ENCODE peak calls at places on chromosomes 7 and 10, in four cellular contexts. E is NCI-H2029, Z is Ammon's horn, U is T-helper 9 cell. X is an unnamed sample.

GRCh38 chr7:28570970-28571288 is 158.6 kb downstream of the CREB5 start:
- DNase-seq in E (no peak), Z (no peak), U (no peak), X (no peak)

GRCh38 chr7:143047327-143047726 is 4.8 kb upstream of the OR6V1 start:
- DNase-seq in E (no peak), Z (peak; percentile 14), U (no peak), X (no peak)

GRCh38 chr10:5346881-5347280 is 17.9 kb upstream of the UCN3 start:
- DNase-seq in E (no peak), Z (no peak), U (no peak), X (no peak)

GRCh38 chr10:80535671-80536360 is 1.9 kb upstream of the SH2D4B start:
- DNase-seq in E (peak; percentile 55), Z (no peak), U (peak; percentile 66), X (peak; percentile 90)

GRCh38 chr7:130270947-130271790 is 4.5 kb downstream of the CPA2 start:
- DNase-seq in E (no peak), Z (no peak), U (no peak), X (no peak)

GRCh38 chr10:108653466-108653865 is 1269.8 kb downstream of the XPNPEP1 start:
- DNase-seq in E (no peak), Z (no peak), U (no peak), X (no peak)

GRCh38 chr10:4243651-4244050 is 458.6 kb upstream of the KLF6 start:
- DNase-seq in E (no peak), Z (no peak), U (no peak), X (no peak)

GRCh38 chr10:109411897-109412296 is 511.4 kb downstream of the XPNPEP1 start:
- DNase-seq in E (no peak), Z (no peak), U (no peak), X (no peak)

GRCh38 chr10:58806323-58806722 is 293.7 kb downstream of the BICC1 start:
- DNase-seq in E (no peak), Z (no peak), U (no peak), X (no peak)

GRCh38 chr7:36072620-36073019 is 80.4 kb upstream of the EEPD1 start:
- DNase-seq in E (no peak), Z (no peak), U (no peak), X (no peak)

GRCh38 chr10:62380002-62380401 is 5.8 kb downstream of the ZNF365 start:
- DNase-seq in E (no peak), Z (no peak), U (no peak), X (no peak)

GRCh38 chr7:46383605-46384004 is 462.5 kb upstream of the IGFBP3 start:
- DNase-seq in E (no peak), Z (no peak), U (no peak), X (no peak)

GRCh38 chr7:131556055-131556911 is at the start of gene PODXL:
- DNase-seq in E (peak; percentile 50), Z (peak; percentile 76), U (peak; percentile 42), X (peak; percentile 92)

GRCh38 chr10:57694956-57695605 is 572.6 kb downstream of the IPMK start:
- DNase-seq in E (no peak), Z (no peak), U (no peak), X (no peak)

GRCh38 chr7:75614390-75614789 is 122.3 kb downstream of the SPDYE5 start:
- DNase-seq in E (no peak), Z (no peak), U (no peak), X (no peak)

GRCh38 chr10:69352569-69353264 is 64.0 kb downstream of the TACR2 start:
- DNase-seq in E (no peak), Z (no peak), U (no peak), X (no peak)

GRCh38 chr10:58698777-58699356 is 186.2 kb downstream of the BICC1 start:
- DNase-seq in E (no peak), Z (no peak), U (no peak), X (no peak)

GRCh38 chr10:1454428-1454827 is 282.9 kb downstream of the ADARB2 start:
- DNase-seq in E (peak; percentile 27), Z (no peak), U (no peak), X (peak; percentile 51)

GRCh38 chr10:48498940-48499510 is 105.8 kb downstream of the ARHGAP22 start:
- DNase-seq in E (no peak), Z (peak; percentile 49), U (no peak), X (no peak)

GRCh38 chr10:131961047-131961776 is 20.5 kb downstream of the BNIP3 start:
- DNase-seq in E (no peak), Z (no peak), U (no peak), X (no peak)

GRCh38 chr7:134767567-134768168 is 11.8 kb upstream of the CALD1 start:
- DNase-seq in E (no peak), Z (no peak), U (no peak), X (peak; percentile 10)

GRCh38 chr7:92808635-92809034 is 27.7 kb downstream of the CDK6 start:
- DNase-seq in E (no peak), Z (no peak), U (no peak), X (no peak)

GRCh38 chr7:39228946-39229345 is 251.2 kb downstream of the POU6F2 start:
- DNase-seq in E (peak; percentile 87), Z (no peak), U (no peak), X (no peak)

GRCh38 chr10:5668429-5668828 is 2.0 kb upstream of the ASB13 start:
- DNase-seq in E (no peak), Z (no peak), U (no peak), X (no peak)

GRCh38 chr7:156823441-156823840 is 69.5 kb downstream of the LMBR1 start:
- DNase-seq in E (no peak), Z (no peak), U (no peak), X (no peak)

GRCh38 chr7:131265227-131265626 is 62.4 kb upstream of the MKLN1 start:
- DNase-seq in E (no peak), Z (peak; percentile 52), U (no peak), X (no peak)

GRCh38 chr7:74654811-74655210 is 2.7 kb upstream of the GTF2I start:
- DNase-seq in E (no peak), Z (no peak), U (no peak), X (no peak)

GRCh38 chr7:111953611-111954010 is 252.6 kb downstream of the DOCK4 start:
- DNase-seq in E (peak; percentile 15), Z (peak; percentile 64), U (no peak), X (no peak)

GRCh38 chr7:1845536-1846311 is 175.6 kb downstream of the ELFN1 start:
- DNase-seq in E (no peak), Z (no peak), U (no peak), X (no peak)

GRCh38 chr10:49594594-49594993 is 15.5 kb upstream of the SLC18A3 start:
- DNase-seq in E (no peak), Z (peak; percentile 80), U (no peak), X (peak; percentile 68)

GRCh38 chr10:96292971-96293909 is 11.0 kb upstream of the DNTT start:
- DNase-seq in E (peak; percentile 4), Z (peak; percentile 61), U (no peak), X (peak; percentile 52)

X was measured in GM20000.